ENCODE peak calls at places on chromosomes 11 and 22, in eight cellular contexts. L is GM23248; M is KG1; O is stimulated activated CD4-positive, alpha-beta T cell treated with anti-CD3 and anti-CD28 coated beads, Interleukin-2, amount 100 ng/mL, for 48 hours; S is fibroblast of mammary gland; E is HTR-8/SVneo; U is SJSA1; F is NCI-H1105 treated with DMSO at 0.1 percent for 48 hours. X is an unnamed sample.

GRCh38 chr11:120715239-120715638 is 203.7 kb downstream of the GRIK4 start:
- DNase-seq in L (peak; percentile 22), M (peak; percentile 30), O (no peak), S (peak; percentile 14), E (no peak), U (no peak), F (no peak), X (peak; percentile 70)

GRCh38 chr11:8805256-8805655 is 105.7 kb upstream of the AKIP1 start:
- DNase-seq in L (no peak), M (no peak), O (no peak), S (no peak), E (no peak), U (no peak), F (no peak), X (no peak)

GRCh38 chr22:20514658-20515406 is 7.4 kb downstream of the MED15 start:
- DNase-seq in L (peak; percentile 97), M (no peak), O (peak; percentile 24), S (peak; percentile 95), E (no peak), U (peak; percentile 73), F (no peak), X (no peak)

GRCh38 chr22:24060375-24060788 is 49.3 kb downstream of the CABIN1 start:
- DNase-seq in L (peak; percentile 97), M (no peak), O (no peak), S (peak; percentile 98), E (no peak), U (peak; percentile 61), F (no peak), X (no peak)

GRCh38 chr11:72738199-72739141 is 13.7 kb downstream of the ARAP1 start:
- DNase-seq in L (peak; percentile 83), M (peak; percentile 82), O (no peak), S (peak; percentile 73), E (no peak), U (no peak), F (no peak), X (peak; percentile 60)

GRCh38 chr11:1749020-1749758 is 1.2 kb downstream of the IFITM10 start:
- DNase-seq in L (peak; percentile 79), M (no peak), O (no peak), S (peak; percentile 34), E (no peak), U (peak; percentile 42), F (no peak), X (peak; percentile 51)

GRCh38 chr11:45392621-45393183 is 106.6 kb upstream of the SYT13 start:
- DNase-seq in L (no peak), M (no peak), O (no peak), S (peak; percentile 34), E (no peak), U (no peak), F (no peak), X (no peak)

GRCh38 chr11:119419834-119420492 is 3.0 kb downstream of the THY1 start:
- DNase-seq in L (no peak), M (no peak), O (no peak), S (no peak), E (no peak), U (no peak), F (no peak), X (no peak)

GRCh38 chr11:31141804-31142203 is 227.7 kb downstream of the DCDC1 start:
- DNase-seq in L (no peak), M (no peak), O (no peak), S (no peak), E (no peak), U (no peak), F (peak; percentile 3), X (no peak)

GRCh38 chr11:2797741-2798361 is 87.7 kb downstream of the CDKN1C start:
- DNase-seq in L (no peak), M (no peak), O (no peak), S (no peak), E (no peak), U (peak; percentile 50), F (no peak), X (no peak)

GRCh38 chr11:16047073-16047472 is 309.3 kb downstream of the SOX6 start:
- DNase-seq in L (no peak), M (no peak), O (no peak), S (no peak), E (no peak), U (no peak), F (no peak), X (no peak)

GRCh38 chr11:123373754-123374621 is 56.1 kb upstream of the GRAMD1B start:
- DNase-seq in L (no peak), M (no peak), O (no peak), S (no peak), E (no peak), U (no peak), F (no peak), X (no peak)

GRCh38 chr11:47523491-47524199 is 29.3 kb downstream of the CELF1 start:
- DNase-seq in L (peak; percentile 84), M (no peak), O (no peak), S (peak; percentile 92), E (peak; percentile 71), U (peak; percentile 68), F (no peak), X (peak; percentile 45)

GRCh38 chr11:72773291-72773690 is 20.6 kb downstream of the STARD10 start:
- DNase-seq in L (peak; percentile 96), M (no peak), O (no peak), S (peak; percentile 86), E (peak; percentile 86), U (peak; percentile 44), F (no peak), X (no peak)

GRCh38 chr22:26589367-26589844 is 526 bp downstream of the TPST2 start:
- DNase-seq in L (peak; percentile 61), M (no peak), O (peak; percentile 30), S (peak; percentile 20), E (peak; percentile 14), U (peak; percentile 53), F (no peak), X (peak; percentile 40)

GRCh38 chr11:44416776-44417175 is 106.8 kb upstream of the ALX4 start:
- DNase-seq in L (no peak), M (no peak), O (no peak), S (peak; percentile 73), E (no peak), U (peak; percentile 25), F (no peak), X (no peak)